ENCODE peak calls at places on chromosomes 16 and 17, in eight cellular contexts. J is GM12865, P is cardiac fibroblast, O is GM23248, E is prostate gland, L is dorsolateral prefrontal cortex, B is psoas muscle, I is mammary epithelial cell. X is an unnamed sample.

GRCh38 chr17:30809867-30810266 is 14.6 kb downstream of the CRLF3 start:
- DNase-seq in P (no peak), L (no peak), B (no peak), J (no peak), E (no peak), I (no peak), O (no peak), X (no peak)

GRCh38 chr16:80123189-80123588 is 417.6 kb upstream of the DYNLRB2 start:
- DNase-seq in J (no peak), B (no peak), I (no peak), P (peak), L (no peak), O (peak), E (no peak), X (no peak)

GRCh38 chr16:12168054-12169018 is 191.8 kb downstream of the SNX29 start:
- DNase-seq in P (no peak), L (no peak), O (no peak), J (no peak), E (no peak), B (no peak), I (no peak), X (no peak)

GRCh38 chr16:78469787-78470186 is 370.3 kb downstream of the WWOX start:
- DNase-seq in L (no peak), P (no peak), O (no peak), E (no peak), J (no peak), I (no peak), B (no peak), X (no peak)

GRCh38 chr17:61409301-61410099 is 9.9 kb downstream of the TBX2 start:
- DNase-seq in E (peak), P (peak), O (peak), I (peak), J (peak), L (no peak), B (peak), X (peak)

GRCh38 chr16:57859331-57859730 is 57.0 kb upstream of the KIFC3 start:
- DNase-seq in L (no peak), I (no peak), J (no peak), P (peak), B (no peak), E (no peak), O (peak), X (no peak)

GRCh38 chr17:54903375-54903774 is 2.7 kb downstream of the TOM1L1 start:
- DNase-seq in I (no peak), J (no peak), O (peak), E (peak), P (no peak), L (no peak), B (peak), X (no peak)

GRCh38 chr16:25838724-25839186 is 147.0 kb downstream of the HS3ST4 start:
- DNase-seq in P (peak), L (no peak), E (peak), O (peak), J (peak), I (peak), B (no peak), X (no peak)

GRCh38 chr17:41631025-41631889 is 6.9 kb upstream of the KRT17 start:
- DNase-seq in E (no peak), J (no peak), I (no peak), P (no peak), B (no peak), L (no peak), O (no peak), X (no peak)

GRCh38 chr16:84044108-84044488 is 1.5 kb upstream of the SLC38A8 start:
- DNase-seq in L (no peak), B (no peak), J (peak), E (no peak), P (peak), O (peak), I (no peak), X (peak)

GRCh38 chr16:29898786-29899515 is 399 bp downstream of the SEZ6L2 start:
- DNase-seq in J (no peak), B (no peak), O (peak), L (no peak), I (no peak), E (no peak), P (no peak), X (peak)

GRCh38 chr16:66476328-66477027 is 49.4 kb downstream of the BEAN1 start:
- DNase-seq in L (no peak), I (no peak), J (peak), E (no peak), B (no peak), P (no peak), O (peak), X (no peak)

GRCh38 chr17:40551874-40552768 is 13.2 kb downstream of the CCR7 start:
- DNase-seq in J (peak), O (peak), I (no peak), B (peak), E (no peak), L (no peak), P (peak), X (peak)

GRCh38 chr17:68511254-68511670 is 968 bp upstream of the PRKAR1A start:
- DNase-seq in J (no peak), B (no peak), O (no peak), E (peak), P (no peak), I (no peak), L (no peak), X (no peak)

GRCh38 chr17:66283971-66284370 is 18.4 kb upstream of the PRKCA start:
- DNase-seq in E (no peak), I (no peak), P (no peak), J (no peak), O (no peak), L (no peak), B (no peak), X (no peak)

GRCh38 chr16:69595127-69596036 is 29.6 kb downstream of the NFAT5 start:
- DNase-seq in I (peak), B (no peak), P (peak), L (no peak), E (no peak), O (peak), J (no peak), X (peak)

GRCh38 chr17:4340914-4341615 is 25.4 kb downstream of the UBE2G1 start:
- DNase-seq in L (no peak), P (peak), I (no peak), E (no peak), O (peak), J (peak), B (no peak), X (no peak)

GRCh38 chr17:44086364-44087311 is 16.1 kb downstream of the G6PC3 start:
- DNase-seq in I (peak), E (no peak), J (no peak), B (peak), L (no peak), O (peak), P (peak), X (peak)

GRCh38 chr17:31660684-31661083 is 198.4 kb downstream of the COPRS start:
- DNase-seq in J (peak), B (no peak), O (no peak), P (no peak), L (no peak), E (no peak), I (no peak), X (no peak)

GRCh38 chr17:13420294-13421277 is 181.1 kb downstream of the HS3ST3A1 start:
- DNase-seq in B (no peak), L (no peak), E (no peak), I (peak), O (peak), P (peak), J (no peak), X (no peak)

GRCh38 chr17:58813712-58814111 is 58.1 kb downstream of the PPM1E start:
- DNase-seq in L (no peak), B (no peak), I (no peak), O (no peak), E (no peak), J (no peak), P (peak), X (no peak)

GRCh38 chr16:57621521-57622268 is 6.7 kb upstream of the ADGRG1 start:
- DNase-seq in I (peak), L (no peak), J (no peak), B (no peak), E (peak), O (peak), P (no peak), X (no peak)

GRCh38 chr17:9009737-9010136 is 11.6 kb upstream of the NTN1 start:
- DNase-seq in J (no peak), P (no peak), L (no peak), I (peak), E (no peak), O (no peak), B (no peak), X (no peak)

GRCh38 chr16:22397459-22397858 is 23.0 kb upstream of the CDR2 start:
- DNase-seq in I (peak), O (peak), B (no peak), J (no peak), E (no peak), L (no peak), P (peak), X (peak)

GRCh38 chr16:68379472-68380347 is 68.6 kb downstream of the SMPD3 start:
- DNase-seq in P (no peak), E (no peak), O (no peak), I (no peak), B (no peak), J (no peak), L (no peak), X (no peak)

GRCh38 chr17:33526753-33527152 is 233.7 kb upstream of the ASIC2 start:
- DNase-seq in I (no peak), B (no peak), P (no peak), O (no peak), E (no peak), L (no peak), J (no peak), X (no peak)

GRCh38 chr16:28872952-28873351 is 5.3 kb upstream of the ATP2A1 start:
- DNase-seq in I (no peak), B (no peak), P (no peak), O (no peak), E (no peak), L (no peak), J (no peak), X (no peak)

GRCh38 chr16:72284042-72284789 is 112.3 kb upstream of the PMFBP1 start:
- DNase-seq in O (no peak), B (no peak), L (no peak), P (no peak), E (no peak), I (no peak), J (no peak), X (no peak)

GRCh38 chr16:65413861-65414260 is 292.0 kb upstream of the CDH11 start:
- DNase-seq in B (no peak), E (no peak), P (no peak), J (no peak), L (no peak), O (peak), I (no peak), X (no peak)

GRCh38 chr16:75392911-75393310 is 40.4 kb downstream of the CFDP1 start:
- DNase-seq in J (no peak), O (peak), B (no peak), E (no peak), L (no peak), P (no peak), I (no peak), X (no peak)

GRCh38 chr17:19935169-19935568 is 42.5 kb downstream of the AKAP10 start:
- DNase-seq in P (peak), B (no peak), E (no peak), J (no peak), L (no peak), O (peak), I (peak), X (no peak)

GRCh38 chr17:47705536-47706481 is 11.8 kb downstream of the TBKBP1 start:
- DNase-seq in I (no peak), B (no peak), P (no peak), O (no peak), J (no peak), E (no peak), L (no peak), X (no peak)

GRCh38 chr17:56884483-56885144 is 29.2 kb downstream of the TRIM25 start:
- DNase-seq in J (no peak), I (no peak), O (no peak), P (no peak), E (no peak), L (no peak), B (no peak), X (no peak)

GRCh38 chr17:2904135-2904534 is 107.9 kb downstream of the RAP1GAP2 start:
- DNase-seq in I (no peak), J (no peak), O (peak), E (no peak), L (peak), B (no peak), P (peak), X (no peak)

GRCh38 chr16:29814592-29814991 is 1.4 kb upstream of the PAGR1 start:
- DNase-seq in P (no peak), B (no peak), O (no peak), I (no peak), E (no peak), J (no peak), L (no peak), X (no peak)

GRCh38 chr17:66343531-66344078 is 41.2 kb downstream of the PRKCA start:
- DNase-seq in E (no peak), I (no peak), B (no peak), L (no peak), J (no peak), O (no peak), P (peak), X (no peak)

GRCh38 chr17:298791-299450 is 53.7 kb downstream of the RPH3AL start:
- DNase-seq in O (no peak), E (no peak), J (no peak), P (peak), I (no peak), L (no peak), B (peak), X (no peak)

DNA sequence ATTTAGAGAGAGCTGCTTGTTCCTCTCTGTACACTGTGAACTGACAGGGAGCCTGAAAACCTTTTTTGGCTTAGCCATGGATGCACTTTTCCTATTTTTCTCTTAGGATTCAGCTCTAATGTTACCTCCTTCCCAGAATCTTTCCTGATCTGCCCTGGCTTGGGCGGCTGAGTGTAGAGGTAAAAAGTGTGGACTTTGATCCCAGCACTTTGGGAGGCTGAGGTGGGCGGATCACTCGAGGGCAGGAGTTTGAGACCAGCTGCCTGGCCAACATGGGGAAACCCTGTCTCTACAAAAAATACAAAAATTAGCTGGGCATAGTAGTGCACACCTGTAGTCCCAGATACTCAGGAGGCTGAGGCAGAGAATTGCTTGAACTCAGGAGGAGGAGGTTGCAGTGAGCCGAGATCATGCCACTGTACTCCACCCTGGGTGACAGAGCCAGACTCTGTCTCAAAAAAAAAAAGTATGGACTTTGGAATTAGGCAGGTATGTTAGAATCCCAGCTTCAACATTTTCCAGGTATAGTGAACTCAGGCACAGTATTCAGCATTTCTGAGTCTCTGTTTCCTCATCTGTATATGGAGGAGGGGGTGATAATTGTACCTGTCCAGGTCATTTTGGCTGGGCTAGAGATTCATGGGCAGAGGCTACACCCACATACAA is 212.5 kb upstream of the EEF2KMT start:
- DNase-seq in J (no peak), I (no peak), P (no peak), L (no peak), B (no peak), O (no peak), E (no peak), X (no peak)
- H3K4me3 ChIP-seq in J (no peak), I (no peak), P (no peak), L (no peak), B (no peak), O (no peak), E (no peak), X (no peak)

GRCh38 chr16:86199871-86200700 is 301.1 kb downstream of the IRF8 start:
- DNase-seq in E (no peak), P (no peak), B (no peak), J (no peak), L (no peak), I (no peak), O (no peak), X (no peak)
- H3K4me3 ChIP-seq in E (no peak), P (no peak), B (no peak), J (no peak), L (no peak), I (no peak), O (no peak), X (no peak)

GRCh38 chr17:82271401-82271800 is 2.1 kb downstream of the CSNK1D start:
- DNase-seq in L (no peak), P (no peak), E (no peak), B (no peak), O (no peak), I (no peak), J (no peak), X (no peak)

GRCh38 chr17:82270651-82271050 is 2.8 kb downstream of the CSNK1D start:
- DNase-seq in I (no peak), L (no peak), O (no peak), E (no peak), J (no peak), P (no peak), B (no peak), X (no peak)

GRCh38 chr17:82273327-82274133 is at the start of gene CSNK1D:
- DNase-seq in J (peak), B (peak), E (peak), L (peak), P (peak), O (peak), I (peak), X (peak)

GRCh38 chr17:82274134-82275020 is 877 bp upstream of the CSNK1D start:
- DNase-seq in L (no peak), J (no peak), E (no peak), I (no peak), B (no peak), P (no peak), O (no peak), X (no peak)

GRCh38 chr17:82272495-82273326 is 789 bp downstream of the CSNK1D start:
- DNase-seq in J (peak), P (no peak), E (no peak), L (no peak), B (peak), I (no peak), O (peak), X (peak)
- H3K4me3 ChIP-seq in J (peak), P (peak), E (peak), L (peak), B (peak), I (peak), O (peak), X (peak)

GRCh38 chr17:65231086-65231485 is 93.9 kb downstream of the RGS9 start:
- DNase-seq in J (no peak), I (no peak), P (peak), L (no peak), E (no peak), O (no peak), B (no peak), X (no peak)

GRCh38 chr17:65228287-65228686 is 91.1 kb downstream of the RGS9 start:
- DNase-seq in J (peak), O (no peak), B (no peak), P (peak), E (no peak), I (no peak), L (no peak), X (no peak)

GRCh38 chr17:65228734-65229390 is 91.7 kb downstream of the RGS9 start:
- DNase-seq in E (no peak), P (peak), L (no peak), I (peak), J (peak), B (no peak), O (peak), X (no peak)

GRCh38 chr17:65230040-65230439 is 92.9 kb downstream of the RGS9 start:
- DNase-seq in J (peak), I (no peak), E (no peak), L (no peak), B (no peak), P (peak), O (no peak), X (no peak)

DNA sequence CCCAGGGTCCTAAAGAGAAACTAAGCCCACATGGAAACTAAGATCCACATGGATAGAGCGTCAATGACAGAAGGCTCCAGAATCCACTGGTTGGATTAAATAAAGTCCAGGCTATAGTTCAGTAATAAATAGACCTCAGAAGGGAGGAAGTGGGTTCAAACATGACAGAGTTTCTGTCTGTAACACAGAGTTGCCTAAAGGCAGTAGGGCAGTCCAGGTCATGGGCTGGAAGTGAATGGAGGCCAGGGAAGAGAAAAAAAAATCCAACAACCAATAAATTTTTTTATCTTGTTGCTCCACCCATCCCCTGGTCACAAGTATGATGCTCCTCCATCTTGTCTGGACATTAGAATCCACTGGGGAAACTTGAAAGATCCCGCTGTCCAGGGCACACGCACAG is 92.4 kb downstream of the RGS9 start:
- DNase-seq in L (no peak), P (no peak), J (peak), O (no peak), I (no peak), E (no peak), B (no peak), X (no peak)
- H3K4me3 ChIP-seq in L (no peak), P (no peak), J (no peak), O (no peak), I (no peak), E (no peak), B (no peak), X (no peak)

GRCh38 chr16:55661842-55662479 is 6.2 kb downstream of the SLC6A2 start:
- DNase-seq in J (no peak), I (peak), E (no peak), P (no peak), L (no peak), O (peak), B (no peak), X (peak)
- H3K4me3 ChIP-seq in J (no peak), I (no peak), E (no peak), P (no peak), L (no peak), O (no peak), B (no peak), X (no peak)

GRCh38 chr17:75756451-75757085 is 8.4 kb downstream of the GALK1 start:
- DNase-seq in O (no peak), L (no peak), J (no peak), I (no peak), E (no peak), P (no peak), B (no peak), X (no peak)

GRCh38 chr17:75757086-75757681 is 7.8 kb downstream of the GALK1 start:
- DNase-seq in E (no peak), O (no peak), I (no peak), P (no peak), B (no peak), L (no peak), J (no peak), X (no peak)

GRCh38 chr17:75755205-75755901 is 9.6 kb downstream of the GALK1 start:
- DNase-seq in I (peak), E (no peak), O (no peak), B (no peak), P (no peak), L (no peak), J (no peak), X (peak)

GRCh38 chr17:75754378-75755204 is 10.4 kb downstream of the GALK1 start:
- DNase-seq in P (no peak), I (no peak), L (no peak), E (no peak), J (no peak), B (no peak), O (no peak), X (no peak)

DNA sequence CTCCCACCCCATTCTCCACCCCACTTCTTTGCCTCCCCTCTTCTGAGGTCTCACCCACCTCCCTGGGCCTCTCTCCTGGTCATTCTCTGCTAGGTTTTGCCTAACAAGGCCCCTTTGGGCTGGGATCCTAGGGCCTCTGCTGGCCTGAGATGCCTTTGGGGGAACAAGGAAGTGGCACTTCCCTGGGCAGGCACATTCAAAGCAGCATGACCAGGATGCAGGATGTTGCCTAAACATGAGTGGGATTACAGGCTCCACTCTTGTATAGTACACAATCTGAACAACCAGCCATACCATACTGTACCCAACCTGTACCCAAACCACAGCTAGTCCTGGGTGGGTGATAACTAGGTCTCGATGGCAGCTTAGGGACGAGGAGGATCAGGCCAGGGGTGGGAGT is 9.0 kb downstream of the GALK1 start:
- DNase-seq in I (no peak), P (no peak), E (no peak), O (no peak), J (no peak), B (no peak), L (no peak), X (no peak)
- H3K4me3 ChIP-seq in I (no peak), P (no peak), E (no peak), O (no peak), J (no peak), B (no peak), L (no peak), X (no peak)

GRCh38 chr17:17511293-17511741 is 15.1 kb upstream of the RASD1 start:
- DNase-seq in E (no peak), B (peak), P (no peak), L (no peak), O (no peak), J (no peak), I (no peak), X (no peak)
- H3K4me3 ChIP-seq in E (no peak), B (no peak), P (no peak), L (no peak), O (no peak), J (no peak), I (no peak), X (no peak)

X was measured in MG63.